ENCODE peak calls at places on chromosome 21, in eight cellular contexts. Y is HepG2, W is thoracic aorta, V is uterus, U is fibroblast of lung, J is substantia nigra, N is GM23248, M is brain microvascular endothelial cell. S is an unnamed sample.

GRCh38 chr21:32868631-32869454 is 97.3 kb upstream of the PAXBP1 start:
- DNase-seq in V (no peak), U (no peak), Y (no peak), M (no peak), J (no peak), W (no peak), N (no peak), S (no peak)

GRCh38 chr21:29829514-29830255 is 110.1 kb downstream of the GRIK1 start:
- DNase-seq in M (no peak), W (no peak), Y (no peak), V (no peak), U (peak; percentile 21), N (no peak), J (no peak), S (no peak)

GRCh38 chr21:43916691-43917514 is 51.9 kb downstream of the AGPAT3 start:
- DNase-seq in M (no peak), W (no peak), U (peak; percentile 35), J (no peak), N (peak; percentile 54), V (no peak), Y (no peak), S (no peak)

GRCh38 chr21:46057111-46057709 is 40.7 kb upstream of the COL6A2 start:
- DNase-seq in N (no peak), V (peak; percentile 49), Y (no peak), M (no peak), U (no peak), J (no peak), W (no peak), S (no peak)

GRCh38 chr21:17612565-17613241 is at the start of gene BTG3:
- DNase-seq in V (peak; percentile 75), M (peak; percentile 33), J (peak; percentile 54), N (peak; percentile 86), Y (peak; percentile 47), U (peak; percentile 78), W (peak; percentile 13), S (peak; percentile 69)

GRCh38 chr21:32514275-32515055 is 70.9 kb downstream of the TCP10L start:
- DNase-seq in W (no peak), N (no peak), J (no peak), Y (no peak), U (no peak), V (no peak), M (no peak), S (no peak)

GRCh38 chr21:31218830-31219608 is 125.0 kb downstream of the TIAM1 start:
- DNase-seq in J (no peak), N (peak; percentile 92), Y (no peak), U (peak; percentile 73), M (no peak), V (peak; percentile 18), W (peak; percentile 9), S (peak; percentile 9)

GRCh38 chr21:18335651-18336050 is 67.9 kb downstream of the TMPRSS15 start:
- DNase-seq in W (no peak), J (no peak), N (no peak), M (no peak), U (no peak), V (no peak), Y (no peak), S (no peak)

GRCh38 chr21:31671146-31671716 is 11.7 kb downstream of the SOD1 start:
- DNase-seq in J (no peak), V (no peak), W (no peak), M (no peak), N (no peak), Y (no peak), U (no peak), S (no peak)

GRCh38 chr21:29155118-29155932 is 24.9 kb downstream of the MAP3K7CL start:
- DNase-seq in W (no peak), M (peak; percentile 84), Y (no peak), V (peak; percentile 38), J (no peak), U (peak; percentile 79), N (peak; percentile 76), S (no peak)

GRCh38 chr21:36028127-36029069 is 31.9 kb downstream of the SETD4 start:
- DNase-seq in V (peak; percentile 69), M (peak; percentile 66), U (peak; percentile 76), N (peak; percentile 80), J (peak; percentile 29), W (peak; percentile 11), Y (peak; percentile 47), S (peak; percentile 59)

GRCh38 chr21:32423320-32423719 is 10.8 kb downstream of the EVA1C start:
- DNase-seq in M (peak; percentile 84), V (no peak), Y (no peak), W (no peak), N (peak; percentile 91), U (peak; percentile 70), J (no peak), S (no peak)

GRCh38 chr21:27329255-27329851 is 362.5 kb upstream of the ADAMTS5 start:
- DNase-seq in N (no peak), V (peak; percentile 28), U (peak; percentile 98), J (no peak), M (no peak), Y (no peak), W (no peak), S (no peak)

GRCh38 chr21:42112223-42112622 is 41.1 kb downstream of the UMODL1 start:
- DNase-seq in M (no peak), U (no peak), Y (no peak), J (no peak), N (no peak), W (no peak), V (no peak), S (no peak)

GRCh38 chr21:29604096-29604495 is 305.4 kb downstream of the BACH1 start:
- DNase-seq in Y (no peak), V (no peak), U (no peak), W (no peak), N (no peak), J (no peak), M (no peak), S (no peak)

GRCh38 chr21:35619184-35619583 is 441.1 kb downstream of the SETD4 start:
- DNase-seq in W (no peak), U (no peak), J (no peak), V (no peak), Y (no peak), M (peak; percentile 89), N (peak; percentile 85), S (no peak)

GRCh38 chr21:18725653-18726052 is 322.1 kb upstream of the TMPRSS15 start:
- DNase-seq in M (no peak), N (no peak), Y (no peak), V (no peak), J (no peak), W (no peak), U (no peak), S (no peak)

GRCh38 chr21:45019887-45020537 is 54.4 kb upstream of the ADARB1 start:
- DNase-seq in J (no peak), M (no peak), V (peak; percentile 13), W (no peak), U (no peak), Y (no peak), N (no peak), S (no peak)

GRCh38 chr21:28445081-28445830 is 547.4 kb downstream of the LTN1 start:
- DNase-seq in U (peak; percentile 76), M (peak; percentile 52), N (peak; percentile 87), V (no peak), Y (no peak), J (no peak), W (no peak), S (no peak)

GRCh38 chr21:41196990-41197389 is 29.0 kb downstream of the BACE2 start:
- DNase-seq in U (peak; percentile 24), Y (no peak), M (no peak), W (no peak), V (no peak), N (peak; percentile 55), J (no peak), S (no peak)

GRCh38 chr21:44955803-44956175 is 16.0 kb downstream of the SLX9 start:
- DNase-seq in M (no peak), U (no peak), Y (no peak), N (no peak), J (no peak), V (no peak), W (no peak), S (no peak)

GRCh38 chr21:25422610-25423608 is 184.4 kb downstream of the MRPL39 start:
- DNase-seq in Y (no peak), J (no peak), N (no peak), W (no peak), U (no peak), M (no peak), V (no peak), S (no peak)

GRCh38 chr21:25421327-25422028 is 185.8 kb downstream of the MRPL39 start:
- DNase-seq in V (no peak), U (peak; percentile 76), Y (no peak), M (peak; percentile 53), J (no peak), W (no peak), N (peak; percentile 65), S (no peak)

GRCh38 chr21:25424045-25424444 is 183.2 kb downstream of the MRPL39 start:
- DNase-seq in U (no peak), M (no peak), N (no peak), W (no peak), J (no peak), V (no peak), Y (no peak), S (no peak)

GRCh38 chr21:25424674-25425073 is 182.6 kb downstream of the MRPL39 start:
- DNase-seq in Y (no peak), N (no peak), J (no peak), W (no peak), U (no peak), V (no peak), M (no peak), S (no peak)

GRCh38 chr21:25420831-25421230 is 186.4 kb downstream of the MRPL39 start:
- DNase-seq in Y (no peak), U (no peak), N (no peak), V (no peak), J (no peak), M (no peak), W (no peak), S (no peak)
- H3K27ac ChIP-seq in Y (no peak overlapping the region), U (no peak overlapping the region), N (no peak overlapping the region), V (no peak overlapping the region), J (no peak overlapping the region), M (no peak overlapping the region), W (no peak overlapping the region), S (no peak overlapping the region)

DNA sequence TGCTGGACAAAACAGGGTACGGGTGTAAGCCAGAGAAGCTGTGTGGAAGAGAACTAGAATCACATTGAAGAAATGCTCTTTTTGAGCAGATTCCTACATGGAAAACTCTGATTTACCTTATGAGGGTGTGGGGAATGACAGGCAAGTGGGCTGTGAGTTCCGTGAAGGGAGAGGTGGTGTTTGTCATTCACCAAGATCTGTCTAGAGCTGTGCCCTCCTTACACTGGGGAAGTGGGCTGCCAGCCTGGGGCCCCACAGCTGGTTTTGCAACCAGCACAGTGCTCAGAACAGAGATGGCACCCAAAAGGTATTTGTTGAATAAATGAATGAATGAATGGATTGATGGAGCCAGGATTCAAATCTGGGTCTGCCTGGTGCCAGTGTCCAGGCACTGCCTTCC is 10.4 kb downstream of the RCAN1 start:
- DNase-seq in Y (no peak), V (no peak), J (no peak), M (no peak), N (no peak), W (no peak), U (no peak), S (peak; percentile 48)
- H3K27ac ChIP-seq in Y (no peak overlapping the region), V (no peak overlapping the region), J (peak overlapping the region; percentile 54), M (no peak overlapping the region), N (no peak overlapping the region), W (no peak overlapping the region), U (no peak overlapping the region), S (peak overlapping the region; percentile 40)

GRCh38 chr21:37061926-37062591 is 10.8 kb downstream of the PIGP start:
- DNase-seq in M (peak; percentile 67), U (peak; percentile 21), N (peak; percentile 28), J (no peak), W (no peak), Y (peak; percentile 56), V (no peak), S (no peak)
- H3K27ac ChIP-seq in M (no peak overlapping the region), U (no peak overlapping the region), N (no peak overlapping the region), J (no peak overlapping the region), W (no peak overlapping the region), Y (no peak overlapping the region), V (no peak overlapping the region), S (no peak overlapping the region)

GRCh38 chr21:16085436-16085835 is 355.7 kb downstream of the USP25 start:
- DNase-seq in J (no peak), V (no peak), W (no peak), Y (no peak), N (peak; percentile 81), U (peak; percentile 29), M (no peak), S (no peak)
- H3K27ac ChIP-seq in J (peak overlapping the region; percentile 74), V (peak overlapping the region; percentile 91), W (no peak overlapping the region), Y (no peak overlapping the region), N (peak overlapping the region; percentile 70), U (no peak overlapping the region), M (no peak overlapping the region), S (peak overlapping the region; percentile 90)

S was measured in caudate nucleus.